ENCODE peak calls at places on chromosome 1, in four cellular contexts. One of them, this sample, is unnamed.

GRCh38 chr1:118253310-118253903 is 68.4 kb upstream of the SPAG17 start:
- DNase-seq in A549: no peak
- DNase-seq in IMR-90: no peak
- DNase-seq in stomach: no peak
- DNase-seq in this sample: no peak

GRCh38 chr1:48999321-48999720 is 222.6 kb upstream of the BEND5 start:
- DNase-seq in A549: no peak
- DNase-seq in IMR-90: no peak
- DNase-seq in stomach: no peak
- DNase-seq in this sample: no peak

GRCh38 chr1:227315500-227316346 is 2.6 kb downstream of the CDC42BPA start:
- DNase-seq in A549: peak
- DNase-seq in IMR-90: peak
- DNase-seq in stomach: peak
- DNase-seq in this sample: no peak

GRCh38 chr1:173202430-173203145 is 4.5 kb downstream of the TNFSF4 start:
- DNase-seq in A549: peak
- DNase-seq in IMR-90: peak
- DNase-seq in stomach: no peak
- DNase-seq in this sample: peak

GRCh38 chr1:92837062-92837461 is 5.2 kb downstream of the RPL5 start:
- DNase-seq in A549: no peak
- DNase-seq in IMR-90: peak
- DNase-seq in stomach: no peak
- DNase-seq in this sample: no peak

GRCh38 chr1:56516539-56517252 is 62.7 kb downstream of the PLPP3 start:
- DNase-seq in A549: no peak
- DNase-seq in IMR-90: peak
- DNase-seq in stomach: peak
- DNase-seq in this sample: no peak

GRCh38 chr1:44511363-44511762 is 106.3 kb downstream of the RNF220 start:
- DNase-seq in A549: no peak
- DNase-seq in IMR-90: no peak
- DNase-seq in stomach: no peak
- DNase-seq in this sample: no peak

GRCh38 chr1:201217851-201218250 is 27.2 kb downstream of the IGFN1 start:
- DNase-seq in A549: no peak
- DNase-seq in IMR-90: no peak
- DNase-seq in stomach: no peak
- DNase-seq in this sample: no peak

GRCh38 chr1:44895919-44896734 is 53.1 kb upstream of the PTCH2 start:
- DNase-seq in A549: no peak
- DNase-seq in IMR-90: peak
- DNase-seq in stomach: no peak
- DNase-seq in this sample: no peak

GRCh38 chr1:111212634-111213335 is 12.3 kb upstream of the DENND2D start:
- DNase-seq in A549: no peak
- DNase-seq in IMR-90: no peak
- DNase-seq in stomach: no peak
- DNase-seq in this sample: no peak

GRCh38 chr1:64675718-64676345 is 69.0 kb upstream of the RAVER2 start:
- DNase-seq in A549: peak
- DNase-seq in IMR-90: peak
- DNase-seq in stomach: no peak
- DNase-seq in this sample: peak

GRCh38 chr1:43450251-43451070 is 3.3 kb downstream of the HYI start:
- DNase-seq in A549: no peak
- DNase-seq in IMR-90: no peak
- DNase-seq in stomach: no peak
- DNase-seq in this sample: no peak

GRCh38 chr1:200223613-200224012 is 186.2 kb downstream of the ZNF281 start:
- DNase-seq in A549: no peak
- DNase-seq in IMR-90: no peak
- DNase-seq in stomach: no peak
- DNase-seq in this sample: no peak

GRCh38 chr1:172897738-172898137 is 153.0 kb downstream of the TNFSF18 start:
- DNase-seq in A549: no peak
- DNase-seq in IMR-90: peak
- DNase-seq in stomach: no peak
- DNase-seq in this sample: no peak

GRCh38 chr1:167676205-167676915 is 45.4 kb upstream of the MPZL1 start:
- DNase-seq in A549: no peak
- DNase-seq in IMR-90: no peak
- DNase-seq in stomach: no peak
- DNase-seq in this sample: no peak

GRCh38 chr1:228101994-228102790 is 933 bp downstream of the C1orf35 start:
- DNase-seq in A549: peak
- DNase-seq in IMR-90: no peak
- DNase-seq in stomach: peak
- DNase-seq in this sample: no peak

GRCh38 chr1:47175227-47175934 is 14.5 kb downstream of the PDZK1IP1 start:
- DNase-seq in A549: peak
- DNase-seq in IMR-90: peak
- DNase-seq in stomach: peak
- DNase-seq in this sample: peak

GRCh38 chr1:27979151-27979858 is 19.5 kb downstream of the XKR8 start:
- DNase-seq in A549: peak
- DNase-seq in IMR-90: peak
- DNase-seq in stomach: no peak
- DNase-seq in this sample: no peak

GRCh38 chr1:212621830-212622315 is 13.3 kb downstream of the ATF3 start:
- DNase-seq in A549: no peak
- DNase-seq in IMR-90: no peak
- DNase-seq in stomach: no peak
- DNase-seq in this sample: no peak
- TF ChIP-seq POLR2A in A549: no peak
- TF ChIP-seq POLR2A in IMR-90: peak
- TF ChIP-seq POLR2A in stomach: no peak
- TF ChIP-seq POLR2A in this sample: no peak

GRCh38 chr1:234297668-234298067 is 75.6 kb upstream of the COA6 start:
- DNase-seq in A549: no peak
- DNase-seq in IMR-90: no peak
- DNase-seq in stomach: no peak
- DNase-seq in this sample: no peak
- TF ChIP-seq POLR2A in A549: no peak
- TF ChIP-seq POLR2A in IMR-90: no peak
- TF ChIP-seq POLR2A in stomach: no peak
- TF ChIP-seq POLR2A in this sample: no peak

DNA sequence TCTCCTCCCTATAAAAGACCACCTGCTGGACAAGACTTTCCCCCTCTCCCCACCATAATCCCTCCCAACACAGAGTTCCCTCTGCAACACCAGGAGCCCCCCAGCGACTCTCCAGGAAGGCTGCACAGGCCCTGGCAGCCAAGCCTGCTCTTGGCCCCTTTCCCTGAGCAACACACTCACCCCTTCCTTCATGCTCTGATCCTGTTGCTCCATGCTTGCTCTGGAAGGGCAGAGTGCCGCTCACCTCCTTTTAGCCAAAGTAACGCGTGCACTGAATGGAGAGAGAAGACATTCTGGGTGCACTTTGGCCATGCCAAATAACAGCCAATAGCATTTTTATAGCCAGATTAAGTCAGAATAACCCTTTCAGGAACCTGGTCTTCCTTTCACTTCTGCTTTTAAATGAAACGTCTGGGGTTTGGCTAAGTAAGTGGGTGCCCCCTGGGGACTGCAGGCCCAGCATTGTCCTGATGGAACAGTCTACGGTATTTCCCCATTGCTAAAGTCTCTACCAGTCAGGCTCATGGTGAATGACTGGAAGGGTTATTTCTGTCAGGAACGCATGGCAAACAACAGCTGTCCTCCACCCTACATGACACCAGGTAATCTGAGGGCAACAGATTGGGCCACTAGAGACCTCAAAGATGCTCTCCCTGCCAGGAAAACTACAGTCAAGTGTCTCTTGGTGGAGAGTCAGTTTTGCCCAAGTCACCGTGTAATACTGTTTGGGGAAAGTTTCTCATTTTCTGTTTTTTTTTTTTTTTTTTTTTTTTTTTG is at the start of gene SLC2A5:
- DNase-seq in A549: no peak
- DNase-seq in IMR-90: no peak
- DNase-seq in stomach: no peak
- DNase-seq in this sample: no peak
- TF ChIP-seq POLR2A in A549: no peak
- TF ChIP-seq POLR2A in IMR-90: no peak
- TF ChIP-seq POLR2A in stomach: no peak
- TF ChIP-seq POLR2A in this sample: no peak

GRCh38 chr1:51728611-51729155 is 111.8 kb downstream of the OSBPL9 start:
- DNase-seq in A549: no peak
- DNase-seq in IMR-90: peak
- DNase-seq in stomach: no peak
- DNase-seq in this sample: no peak

GRCh38 chr1:51729156-51729823 is 112.4 kb downstream of the OSBPL9 start:
- DNase-seq in A549: peak
- DNase-seq in IMR-90: peak
- DNase-seq in stomach: peak
- DNase-seq in this sample: peak

GRCh38 chr1:51732701-51733425 is 116.0 kb downstream of the OSBPL9 start:
- DNase-seq in A549: no peak
- DNase-seq in IMR-90: no peak
- DNase-seq in stomach: no peak
- DNase-seq in this sample: no peak

GRCh38 chr1:51731998-51732397 is 115.1 kb downstream of the OSBPL9 start:
- DNase-seq in A549: no peak
- DNase-seq in IMR-90: no peak
- DNase-seq in stomach: no peak
- DNase-seq in this sample: no peak

GRCh38 chr1:51729824-51730284 is 113.0 kb downstream of the OSBPL9 start:
- DNase-seq in A549: peak
- DNase-seq in IMR-90: peak
- DNase-seq in stomach: no peak
- DNase-seq in this sample: peak
- TF ChIP-seq POLR2A in A549: no peak
- TF ChIP-seq POLR2A in IMR-90: no peak
- TF ChIP-seq POLR2A in stomach: no peak
- TF ChIP-seq POLR2A in this sample: peak

GRCh38 chr1:3651939-3652537 is at the start of gene TP73:
- DNase-seq in A549: no peak
- DNase-seq in IMR-90: no peak
- DNase-seq in stomach: no peak
- DNase-seq in this sample: no peak
- TF ChIP-seq POLR2A in A549: no peak
- TF ChIP-seq POLR2A in IMR-90: no peak
- TF ChIP-seq POLR2A in stomach: no peak
- TF ChIP-seq POLR2A in this sample: no peak

GRCh38 chr1:206790502-206791250 is 18.4 kb upstream of the IL10 start:
- DNase-seq in A549: no peak
- DNase-seq in IMR-90: no peak
- DNase-seq in stomach: no peak
- DNase-seq in this sample: no peak
- TF ChIP-seq POLR2A in A549: no peak
- TF ChIP-seq POLR2A in IMR-90: no peak
- TF ChIP-seq POLR2A in stomach: no peak
- TF ChIP-seq POLR2A in this sample: no peak

GRCh38 chr1:36157973-36158826 is 2.2 kb downstream of the MAP7D1 start:
- DNase-seq in A549: no peak
- DNase-seq in IMR-90: no peak
- DNase-seq in stomach: no peak
- DNase-seq in this sample: no peak
- TF ChIP-seq POLR2A in A549: no peak
- TF ChIP-seq POLR2A in IMR-90: no peak
- TF ChIP-seq POLR2A in stomach: no peak
- TF ChIP-seq POLR2A in this sample: no peak

GRCh38 chr1:1432566-1432950 is 2.9 kb upstream of the VWA1 start:
- DNase-seq in A549: no peak
- DNase-seq in IMR-90: no peak
- DNase-seq in stomach: no peak
- DNase-seq in this sample: no peak

GRCh38 chr1:1433804-1434130 is 1.7 kb upstream of the VWA1 start:
- DNase-seq in A549: no peak
- DNase-seq in IMR-90: peak
- DNase-seq in stomach: peak
- DNase-seq in this sample: peak

GRCh38 chr1:1431845-1432565 is 3.5 kb upstream of the VWA1 start:
- DNase-seq in A549: no peak
- DNase-seq in IMR-90: no peak
- DNase-seq in stomach: peak
- DNase-seq in this sample: no peak

GRCh38 chr1:1434131-1434811 is 1.2 kb upstream of the VWA1 start:
- DNase-seq in A549: no peak
- DNase-seq in IMR-90: no peak
- DNase-seq in stomach: peak
- DNase-seq in this sample: no peak

GRCh38 chr1:1432951-1433803 is 2.3 kb upstream of the VWA1 start:
- DNase-seq in A549: no peak
- DNase-seq in IMR-90: no peak
- DNase-seq in stomach: peak
- DNase-seq in this sample: peak
- TF ChIP-seq POLR2A in A549: no peak
- TF ChIP-seq POLR2A in IMR-90: no peak
- TF ChIP-seq POLR2A in stomach: no peak
- TF ChIP-seq POLR2A in this sample: no peak

DNA sequence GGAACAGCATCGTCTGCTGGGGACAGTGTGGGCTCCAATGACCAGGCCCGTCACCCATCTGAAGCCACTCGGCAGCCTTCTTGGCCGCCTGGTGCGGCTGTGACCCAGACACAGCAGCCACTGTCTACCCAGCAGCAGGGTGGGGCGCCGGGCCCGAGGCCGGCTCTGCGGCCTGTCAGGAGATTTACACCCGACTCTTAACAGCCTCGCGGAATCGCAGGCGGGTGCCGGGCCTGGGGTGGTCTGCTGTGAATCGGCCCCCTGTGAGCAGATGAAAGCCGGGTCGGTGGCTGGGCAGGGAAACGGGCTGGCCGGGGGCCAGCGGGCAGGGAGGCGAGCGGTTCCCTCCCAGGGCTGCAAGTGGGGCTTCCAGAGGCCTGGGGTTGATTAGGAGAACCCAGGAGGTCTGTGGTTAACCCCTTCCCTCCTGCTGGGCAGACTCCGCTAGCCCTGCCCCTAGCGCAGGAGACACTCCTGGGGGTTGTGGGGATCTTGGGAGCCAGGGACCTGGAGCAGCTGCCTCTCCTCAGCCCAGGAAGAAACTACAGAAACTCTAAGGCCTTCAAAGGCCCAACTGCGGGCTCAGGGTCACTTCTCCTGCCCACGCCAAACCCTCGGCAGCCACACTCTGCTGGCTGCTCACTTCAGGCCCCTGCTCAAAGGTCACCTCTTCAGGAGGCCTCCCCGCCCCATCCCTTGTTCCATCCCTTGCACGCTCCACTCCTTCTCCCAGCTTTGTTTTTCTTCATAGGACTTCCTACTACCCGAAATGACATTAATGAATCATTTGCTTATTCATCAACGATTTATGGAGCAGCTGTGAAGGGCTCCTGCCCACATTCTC is 15.6 kb downstream of the RUNX3 start:
- DNase-seq in A549: no peak
- DNase-seq in IMR-90: peak
- DNase-seq in stomach: no peak
- DNase-seq in this sample: peak
- TF ChIP-seq POLR2A in A549: no peak
- TF ChIP-seq POLR2A in IMR-90: no peak
- TF ChIP-seq POLR2A in stomach: no peak
- TF ChIP-seq POLR2A in this sample: no peak

This sample was measured in H54.